ENCODE peak calls at places on chromosomes 4 and X, in ten cellular contexts. One of them, this sample, is unnamed.
A peak's percentile ranks its signal among the peaks of the same experiment; 100 is the strongest.

GRCh38 chrX:119573840-119574393 is 446 bp upstream of the UBE2A start:
- DNase-seq in fibroblast of pulmonary artery: peak; percentile 58
- DNase-seq in Ammon's horn: peak; percentile 3
- DNase-seq in nucleus accumbens: peak; percentile 58
- DNase-seq in NCI-H69: peak; percentile 54
- DNase-seq in omental fat pad: no peak
- DNase-seq in T47D: peak; percentile 20
- DNase-seq in activated naive CD8-positive, alpha-beta T cell treated with anti-CD3 and anti-CD28 coated beads for 36 hours: peak; percentile 7
- DNase-seq in naive B cell: no peak
- DNase-seq in lower lobe of right lung: no peak
- DNase-seq in this sample: peak; percentile 0

GRCh38 chr4:169080970-169081369 is 70.9 kb upstream of the CBR4 start:
- DNase-seq in nucleus accumbens: no peak
- DNase-seq in fibroblast of pulmonary artery: peak; percentile 92
- DNase-seq in activated naive CD8-positive, alpha-beta T cell treated with anti-CD3 and anti-CD28 coated beads for 36 hours: no peak
- DNase-seq in NCI-H69: no peak
- DNase-seq in naive B cell: no peak
- DNase-seq in omental fat pad: no peak
- DNase-seq in T47D: no peak
- DNase-seq in Ammon's horn: no peak
- DNase-seq in lower lobe of right lung: no peak
- DNase-seq in this sample: no peak

GRCh38 chr4:152500798-152501434 is 35.0 kb downstream of the FBXW7 start:
- DNase-seq in Ammon's horn: peak; percentile 90
- DNase-seq in activated naive CD8-positive, alpha-beta T cell treated with anti-CD3 and anti-CD28 coated beads for 36 hours: peak; percentile 12
- DNase-seq in nucleus accumbens: no peak
- DNase-seq in NCI-H69: peak; percentile 81
- DNase-seq in naive B cell: peak; percentile 68
- DNase-seq in fibroblast of pulmonary artery: peak; percentile 96
- DNase-seq in T47D: peak; percentile 15
- DNase-seq in omental fat pad: no peak
- DNase-seq in lower lobe of right lung: no peak
- DNase-seq in this sample: no peak

GRCh38 chrX:68648960-68649359 is 1.5 kb downstream of the STARD8 start:
- DNase-seq in omental fat pad: no peak
- DNase-seq in naive B cell: no peak
- DNase-seq in NCI-H69: no peak
- DNase-seq in activated naive CD8-positive, alpha-beta T cell treated with anti-CD3 and anti-CD28 coated beads for 36 hours: no peak
- DNase-seq in lower lobe of right lung: no peak
- DNase-seq in Ammon's horn: no peak
- DNase-seq in nucleus accumbens: no peak
- DNase-seq in T47D: no peak
- DNase-seq in fibroblast of pulmonary artery: peak; percentile 23
- DNase-seq in this sample: no peak

GRCh38 chr4:120877021-120877420 is 45.5 kb downstream of the PRDM5 start:
- DNase-seq in activated naive CD8-positive, alpha-beta T cell treated with anti-CD3 and anti-CD28 coated beads for 36 hours: no peak
- DNase-seq in lower lobe of right lung: no peak
- DNase-seq in omental fat pad: no peak
- DNase-seq in NCI-H69: no peak
- DNase-seq in Ammon's horn: no peak
- DNase-seq in T47D: no peak
- DNase-seq in naive B cell: no peak
- DNase-seq in fibroblast of pulmonary artery: no peak
- DNase-seq in nucleus accumbens: no peak
- DNase-seq in this sample: no peak

GRCh38 chrX:14039344-14039743 is 9.7 kb upstream of the GEMIN8 start:
- DNase-seq in NCI-H69: peak; percentile 51
- DNase-seq in naive B cell: peak; percentile 63
- DNase-seq in Ammon's horn: peak; percentile 56
- DNase-seq in T47D: peak; percentile 25
- DNase-seq in lower lobe of right lung: no peak
- DNase-seq in omental fat pad: no peak
- DNase-seq in activated naive CD8-positive, alpha-beta T cell treated with anti-CD3 and anti-CD28 coated beads for 36 hours: peak; percentile 20
- DNase-seq in nucleus accumbens: no peak
- DNase-seq in fibroblast of pulmonary artery: peak; percentile 58
- DNase-seq in this sample: no peak

GRCh38 chrX:12657881-12658280 is 133.3 kb upstream of the PRPS2 start:
- DNase-seq in T47D: no peak
- DNase-seq in lower lobe of right lung: no peak
- DNase-seq in NCI-H69: no peak
- DNase-seq in fibroblast of pulmonary artery: no peak
- DNase-seq in activated naive CD8-positive, alpha-beta T cell treated with anti-CD3 and anti-CD28 coated beads for 36 hours: no peak
- DNase-seq in naive B cell: peak; percentile 0
- DNase-seq in Ammon's horn: no peak
- DNase-seq in nucleus accumbens: no peak
- DNase-seq in omental fat pad: no peak
- DNase-seq in this sample: no peak

GRCh38 chrX:153812220-153812619 is 17.8 kb downstream of the SSR4 start:
- DNase-seq in lower lobe of right lung: no peak
- DNase-seq in naive B cell: no peak
- DNase-seq in T47D: no peak
- DNase-seq in fibroblast of pulmonary artery: no peak
- DNase-seq in Ammon's horn: no peak
- DNase-seq in NCI-H69: no peak
- DNase-seq in omental fat pad: no peak
- DNase-seq in activated naive CD8-positive, alpha-beta T cell treated with anti-CD3 and anti-CD28 coated beads for 36 hours: no peak
- DNase-seq in nucleus accumbens: peak; percentile 13
- DNase-seq in this sample: no peak

GRCh38 chr4:151287409-151287808 is 10.4 kb downstream of the PRSS48 start:
- DNase-seq in omental fat pad: no peak
- DNase-seq in NCI-H69: no peak
- DNase-seq in naive B cell: no peak
- DNase-seq in Ammon's horn: no peak
- DNase-seq in activated naive CD8-positive, alpha-beta T cell treated with anti-CD3 and anti-CD28 coated beads for 36 hours: no peak
- DNase-seq in lower lobe of right lung: no peak
- DNase-seq in nucleus accumbens: no peak
- DNase-seq in T47D: no peak
- DNase-seq in fibroblast of pulmonary artery: no peak
- DNase-seq in this sample: no peak

GRCh38 chr4:32864713-32865351 is 2144.7 kb downstream of the PCDH7 start:
- DNase-seq in naive B cell: no peak
- DNase-seq in nucleus accumbens: no peak
- DNase-seq in lower lobe of right lung: no peak
- DNase-seq in omental fat pad: no peak
- DNase-seq in T47D: no peak
- DNase-seq in fibroblast of pulmonary artery: no peak
- DNase-seq in Ammon's horn: no peak
- DNase-seq in activated naive CD8-positive, alpha-beta T cell treated with anti-CD3 and anti-CD28 coated beads for 36 hours: no peak
- DNase-seq in NCI-H69: no peak
- DNase-seq in this sample: no peak

GRCh38 chr4:185933078-185933581 is 121.1 kb upstream of the SORBS2 start:
- DNase-seq in lower lobe of right lung: no peak
- DNase-seq in fibroblast of pulmonary artery: peak; percentile 54
- DNase-seq in activated naive CD8-positive, alpha-beta T cell treated with anti-CD3 and anti-CD28 coated beads for 36 hours: no peak
- DNase-seq in Ammon's horn: no peak
- DNase-seq in T47D: no peak
- DNase-seq in NCI-H69: no peak
- DNase-seq in naive B cell: no peak
- DNase-seq in nucleus accumbens: no peak
- DNase-seq in omental fat pad: no peak
- DNase-seq in this sample: peak; percentile 14

GRCh38 chr4:20248155-20248558 is 3.5 kb upstream of the SLIT2 start:
- DNase-seq in lower lobe of right lung: no peak
- DNase-seq in Ammon's horn: peak; percentile 49
- DNase-seq in NCI-H69: peak; percentile 71
- DNase-seq in naive B cell: no peak
- DNase-seq in fibroblast of pulmonary artery: peak; percentile 86
- DNase-seq in omental fat pad: no peak
- DNase-seq in nucleus accumbens: no peak
- DNase-seq in activated naive CD8-positive, alpha-beta T cell treated with anti-CD3 and anti-CD28 coated beads for 36 hours: no peak
- DNase-seq in T47D: no peak
- DNase-seq in this sample: peak; percentile 57

GRCh38 chr4:109079731-109080130 is 222.7 kb downstream of the COL25A1 start:
- DNase-seq in naive B cell: no peak
- DNase-seq in lower lobe of right lung: no peak
- DNase-seq in omental fat pad: no peak
- DNase-seq in activated naive CD8-positive, alpha-beta T cell treated with anti-CD3 and anti-CD28 coated beads for 36 hours: no peak
- DNase-seq in fibroblast of pulmonary artery: peak; percentile 48
- DNase-seq in NCI-H69: no peak
- DNase-seq in T47D: no peak
- DNase-seq in Ammon's horn: no peak
- DNase-seq in nucleus accumbens: no peak
- DNase-seq in this sample: no peak

GRCh38 chrX:131778269-131779218 is 234.7 kb downstream of the OR13H1 start:
- DNase-seq in naive B cell: peak; percentile 75
- DNase-seq in omental fat pad: peak; percentile 38
- DNase-seq in fibroblast of pulmonary artery: no peak
- DNase-seq in nucleus accumbens: peak; percentile 69
- DNase-seq in lower lobe of right lung: no peak
- DNase-seq in activated naive CD8-positive, alpha-beta T cell treated with anti-CD3 and anti-CD28 coated beads for 36 hours: no peak
- DNase-seq in T47D: no peak
- DNase-seq in Ammon's horn: no peak
- DNase-seq in NCI-H69: peak; percentile 47
- DNase-seq in this sample: no peak

GRCh38 chrX:38959736-38960534 is 158.7 kb downstream of the MID1IP1 start:
- DNase-seq in Ammon's horn: no peak
- DNase-seq in T47D: no peak
- DNase-seq in omental fat pad: no peak
- DNase-seq in lower lobe of right lung: no peak
- DNase-seq in activated naive CD8-positive, alpha-beta T cell treated with anti-CD3 and anti-CD28 coated beads for 36 hours: no peak
- DNase-seq in naive B cell: no peak
- DNase-seq in nucleus accumbens: no peak
- DNase-seq in NCI-H69: no peak
- DNase-seq in fibroblast of pulmonary artery: peak; percentile 55
- DNase-seq in this sample: no peak

GRCh38 chrX:102988517-102988916 is 51.4 kb downstream of the RAB40AL start:
- DNase-seq in NCI-H69: no peak
- DNase-seq in lower lobe of right lung: no peak
- DNase-seq in activated naive CD8-positive, alpha-beta T cell treated with anti-CD3 and anti-CD28 coated beads for 36 hours: no peak
- DNase-seq in omental fat pad: no peak
- DNase-seq in Ammon's horn: no peak
- DNase-seq in T47D: no peak
- DNase-seq in nucleus accumbens: no peak
- DNase-seq in naive B cell: no peak
- DNase-seq in fibroblast of pulmonary artery: no peak
- DNase-seq in this sample: no peak

GRCh38 chr4:535181-535923 is 36.3 kb downstream of the PIGG start:
- DNase-seq in Ammon's horn: no peak
- DNase-seq in T47D: no peak
- DNase-seq in naive B cell: no peak
- DNase-seq in omental fat pad: no peak
- DNase-seq in lower lobe of right lung: peak; percentile 35
- DNase-seq in NCI-H69: no peak
- DNase-seq in fibroblast of pulmonary artery: no peak
- DNase-seq in nucleus accumbens: no peak
- DNase-seq in activated naive CD8-positive, alpha-beta T cell treated with anti-CD3 and anti-CD28 coated beads for 36 hours: no peak
- DNase-seq in this sample: no peak